ENCODE peak calls at places on chromosomes 13 and 19, in nine cellular contexts. E is cardiac muscle cell, B is suprapubic skin, S is bronchial epithelial cell, C is IMR-90, Z is fibroblast of lung, D is left lung, P is GM23338, K is WERI-Rb-1. Q is an unnamed sample.

GRCh38 chr13:33251131-33251629 is 34.4 kb downstream of the STARD13 start:
- DNase-seq in P (no peak), D (no peak), S (peak; percentile 90), C (peak; percentile 99), E (peak; percentile 86), Z (peak; percentile 92), K (no peak), B (no peak), Q (no peak)

GRCh38 chr19:13053761-13054604 is 48.7 kb downstream of the LYL1 start:
- DNase-seq in B (peak; percentile 92), P (peak; percentile 50), S (peak; percentile 48), E (peak; percentile 99), C (peak; percentile 96), K (no peak), Z (peak; percentile 89), D (peak; percentile 82), Q (no peak)

GRCh38 chr13:74136089-74136658 is 2.0 kb upstream of the KLF12 start:
- DNase-seq in B (no peak), Z (peak; percentile 67), S (peak; percentile 58), C (peak; percentile 62), D (no peak), P (peak; percentile 43), K (peak; percentile 15), E (peak; percentile 60), Q (peak; percentile 62)

GRCh38 chr19:51356159-51356801 is 9.9 kb downstream of the ETFB start:
- DNase-seq in C (no peak), D (no peak), Z (no peak), S (no peak), E (no peak), K (no peak), P (no peak), B (no peak), Q (no peak)

GRCh38 chr13:24087611-24088235 is 72.8 kb upstream of the SPATA13 start:
- DNase-seq in D (no peak), K (no peak), S (no peak), Z (peak; percentile 18), C (no peak), E (no peak), P (no peak), B (no peak), Q (no peak)

GRCh38 chr13:98461525-98462240 is 115.2 kb downstream of the STK24 start:
- DNase-seq in C (no peak), E (no peak), D (peak; percentile 25), Z (no peak), S (no peak), K (no peak), P (no peak), B (no peak), Q (no peak)

GRCh38 chr19:7149956-7150705 is 80.6 kb downstream of the ZNF557 start:
- DNase-seq in P (peak; percentile 29), B (no peak), C (no peak), E (no peak), Z (no peak), K (no peak), S (no peak), D (no peak), Q (no peak)

GRCh38 chr19:49801966-49802661 is 11.0 kb downstream of the FUZ start:
- DNase-seq in D (peak; percentile 74), Z (peak; percentile 89), S (no peak), E (peak; percentile 93), C (peak; percentile 86), B (peak; percentile 94), K (peak; percentile 92), P (peak; percentile 93), Q (no peak)

DNA sequence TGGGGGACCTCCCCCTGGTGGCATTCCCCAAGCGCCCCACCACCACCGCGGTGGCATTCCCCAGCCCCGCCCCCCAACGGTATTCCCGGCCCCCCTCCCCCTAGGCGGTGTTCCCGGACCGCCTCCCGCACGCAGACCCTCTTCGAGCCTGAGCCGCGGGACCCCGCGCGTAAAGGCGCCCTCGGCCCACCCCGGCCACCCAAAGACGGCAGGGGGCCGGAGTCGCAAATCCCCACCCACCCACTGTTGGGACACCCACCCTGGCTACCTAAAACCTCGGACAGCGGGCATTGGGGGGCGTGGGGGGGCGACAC is 22.4 kb downstream of the OLFM2 start:
- DNase-seq in P (peak; percentile 61), S (no peak), E (no peak), C (no peak), Z (no peak), D (no peak), B (no peak), K (no peak), Q (no peak)
- H3K27me3 ChIP-seq in P (peaks cover 8% of the 10 kb centered on the region), S (peaks cover 2% of the 10 kb centered on the region), E (peaks cover 15% of the 10 kb centered on the region), C (peaks cover 16% of the 10 kb centered on the region), Z (peaks cover 17% of the 10 kb centered on the region), D (peaks cover 17% of the 10 kb centered on the region), B (peaks cover 16% of the 10 kb centered on the region), K (no peaks in the 10 kb centered on the region), Q (no peaks in the 10 kb centered on the region)

GRCh38 chr19:40672573-40673299 is 17.7 kb downstream of the NUMBL start:
- DNase-seq in S (no peak), E (no peak), K (no peak), B (no peak), Z (no peak), C (no peak), D (no peak), P (no peak), Q (no peak)

GRCh38 chr19:40673377-40673776 is 17.1 kb downstream of the NUMBL start:
- DNase-seq in E (no peak), Z (no peak), C (no peak), P (no peak), S (no peak), B (no peak), K (no peak), D (no peak), Q (no peak)

GRCh38 chr19:40674291-40674690 is 16.2 kb downstream of the NUMBL start:
- DNase-seq in P (no peak), D (peak; percentile 58), C (no peak), B (no peak), S (no peak), K (no peak), E (peak; percentile 32), Z (peak; percentile 60), Q (no peak)

GRCh38 chr19:40681039-40681438 is 9.4 kb downstream of the NUMBL start:
- DNase-seq in P (no peak), B (no peak), Z (no peak), C (no peak), K (no peak), D (no peak), S (no peak), E (no peak), Q (no peak)

DNA sequence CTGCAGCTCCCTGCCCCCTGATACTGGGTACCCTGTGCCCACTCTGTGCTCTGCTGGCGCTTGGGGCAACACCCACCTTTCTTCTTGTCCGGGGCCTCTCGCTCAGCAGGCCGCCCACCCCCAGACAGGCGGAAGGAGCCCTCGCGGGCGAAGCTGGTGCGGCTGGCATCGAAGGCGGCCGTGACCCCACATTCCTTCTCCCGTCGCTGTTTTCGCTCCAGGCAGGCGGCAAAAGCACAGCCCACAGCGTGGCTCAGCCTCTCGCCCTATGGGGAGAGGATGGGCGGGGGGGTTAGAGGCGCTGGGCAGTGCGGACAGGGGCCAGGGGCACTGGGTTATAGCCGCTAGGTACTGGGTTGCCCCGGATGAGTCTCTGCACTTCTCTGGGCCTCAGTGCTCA is 13.3 kb downstream of the NUMBL start:
- DNase-seq in S (no peak), D (no peak), Z (no peak), K (no peak), B (no peak), C (no peak), E (no peak), P (no peak), Q (no peak)
- H3K36me3 ChIP-seq in S (peaks cover 36% of the 10 kb centered on the region), D (peaks cover 4% of the 10 kb centered on the region), Z (peaks cover 36% of the 10 kb centered on the region), K (peaks cover 94% of the 10 kb centered on the region), B (peaks cover 89% of the 10 kb centered on the region), C (peaks cover 76% of the 10 kb centered on the region), E (peaks cover 25% of the 10 kb centered on the region), P (peaks cover 7% of the 10 kb centered on the region), Q (no peaks in the 10 kb centered on the region)

GRCh38 chr13:72537400-72537780 is 190.0 kb downstream of the MZT1 start:
- DNase-seq in C (no peak), B (no peak), D (no peak), K (no peak), E (no peak), S (no peak), Z (no peak), P (no peak), Q (no peak)

GRCh38 chr13:72539925-72540324 is 187.5 kb downstream of the MZT1 start:
- DNase-seq in S (no peak), C (no peak), K (no peak), D (no peak), P (no peak), E (no peak), Z (no peak), B (no peak), Q (no peak)

GRCh38 chr13:72535076-72535475 is 192.4 kb downstream of the MZT1 start:
- DNase-seq in E (no peak), Z (no peak), K (no peak), D (no peak), C (no peak), S (no peak), P (no peak), B (no peak), Q (no peak)

GRCh38 chr13:72537782-72538181 is 189.6 kb downstream of the MZT1 start:
- DNase-seq in Z (no peak), B (no peak), S (no peak), K (no peak), C (no peak), E (no peak), D (no peak), P (no peak), Q (no peak)

GRCh38 chr13:72536668-72537399 is 190.6 kb downstream of the MZT1 start:
- DNase-seq in S (no peak), D (no peak), P (peak; percentile 16), B (no peak), E (peak; percentile 2), C (no peak), K (no peak), Z (peak; percentile 28), Q (no peak)
- TF ChIP-seq CTCF in S (no peak), D (no peak), P (no peak), B (no peak), E (no peak), C (no peak), K (no peak), Z (no peak), Q (no peak)

GRCh38 chr19:18789422-18789832 is 1.7 kb downstream of the COMP start:
- DNase-seq in C (no peak), P (no peak), S (no peak), Z (no peak), B (no peak), K (no peak), D (no peak), E (no peak), Q (no peak)
- H3K27me3 ChIP-seq in C (peaks cover 77% of the 10 kb centered on the region), P (peaks cover 98% of the 10 kb centered on the region), S (peaks cover 41% of the 10 kb centered on the region), Z (peaks cover 54% of the 10 kb centered on the region), B (peaks cover 82% of the 10 kb centered on the region), K (peaks cover 49% of the 10 kb centered on the region), D (peaks cover 55% of the 10 kb centered on the region), E (peaks cover 100% of the 10 kb centered on the region), Q (peaks cover 36% of the 10 kb centered on the region)

Q was measured in CD8-positive, alpha-beta T cell.